ENCODE peak calls at places on chromosome 1, in nine cellular contexts. Y is neural progenitor cell; B is stimulated activated CD8-positive, alpha-beta memory T cell treated with anti-CD3 and anti-CD28 coated beads, Interleukin-4, amount 100 ng/mL, for 1 hour; S is adipocyte; G is germinal center; X is epithelial cell of esophagus; T is mesenteric fat pad; E is Panc1; N is activated naive CD8-positive, alpha-beta T cell treated with anti-CD3 and anti-CD28 coated beads, Interleukin-2, amount 50 U/mL, for 24 hours. Q is an unnamed sample.

GRCh38 chr1:184629261-184629660 is 125.4 kb downstream of the EDEM3 start:
- DNase-seq in Y (no peak), B (no peak), S (no peak), G (no peak), X (no peak), T (no peak), E (no peak), N (no peak), Q (no peak)

GRCh38 chr1:76871355-76871974 is 4.2 kb downstream of the ST6GALNAC5 start:
- DNase-seq in Y (no peak), B (no peak), S (no peak), G (no peak), X (no peak), T (no peak), E (no peak), N (no peak), Q (no peak)

GRCh38 chr1:167304165-167304564 is 83.5 kb downstream of the POU2F1 start:
- DNase-seq in Y (no peak), B (no peak), S (no peak), G (no peak), X (no peak), T (no peak), E (no peak), N (no peak), Q (no peak)

GRCh38 chr1:168509875-168510594 is 33.8 kb downstream of the XCL2 start:
- DNase-seq in Y (no peak), B (no peak), S (no peak), G (no peak), X (no peak), T (no peak), E (no peak), N (peak; percentile 68), Q (no peak)

GRCh38 chr1:32650157-32650751 is at the start of gene ZBTB8OS:
- DNase-seq in Y (peak; percentile 95), B (peak; percentile 78), S (peak; percentile 96), G (peak; percentile 88), X (peak; percentile 93), T (no peak), E (peak; percentile 83), N (peak; percentile 86), Q (peak; percentile 93)

GRCh38 chr1:97849350-97850339 is 71.2 kb downstream of the DPYD start:
- DNase-seq in Y (no peak), B (no peak), S (peak; percentile 92), G (no peak), X (peak; percentile 86), T (no peak), E (peak; percentile 38), N (no peak), Q (peak; percentile 83)

GRCh38 chr1:57336793-57337192 is 87.1 kb downstream of the DAB1 start:
- DNase-seq in Y (no peak), B (no peak), S (no peak), G (no peak), X (no peak), T (no peak), E (no peak), N (no peak), Q (no peak)

GRCh38 chr1:211735208-211736170 is 60.1 kb upstream of the NEK2 start:
- DNase-seq in Y (no peak), B (no peak), S (peak; percentile 87), G (no peak), X (peak; percentile 82), T (no peak), E (peak; percentile 83), N (no peak), Q (peak; percentile 99)

GRCh38 chr1:106747791-106748190 is 308.7 kb upstream of the PRMT6 start:
- DNase-seq in Y (peak; percentile 9), B (no peak), S (no peak), G (no peak), X (no peak), T (no peak), E (no peak), N (no peak), Q (no peak)

GRCh38 chr1:115432061-115432460 is 94.0 kb upstream of the NGF start:
- DNase-seq in Y (no peak), B (no peak), S (peak; percentile 44), G (no peak), X (peak; percentile 48), T (no peak), E (no peak), N (no peak), Q (peak; percentile 34)

GRCh38 chr1:19198820-19199219 is 11.2 kb downstream of the UBR4 start:
- DNase-seq in Y (no peak), B (no peak), S (no peak), G (no peak), X (no peak), T (no peak), E (no peak), N (no peak), Q (no peak)

GRCh38 chr1:28887835-28888682 is 26.3 kb upstream of the EPB41 start:
- DNase-seq in Y (peak; percentile 53), B (no peak), S (no peak), G (no peak), X (peak; percentile 21), T (no peak), E (no peak), N (peak; percentile 8), Q (no peak)

GRCh38 chr1:17551755-17552234 is 12.3 kb downstream of the ARHGEF10L start:
- DNase-seq in Y (no peak), B (no peak), S (peak; percentile 59), G (no peak), X (peak; percentile 38), T (no peak), E (no peak), N (no peak), Q (peak; percentile 54)

GRCh38 chr1:28537457-28538199 is 15.3 kb upstream of the TRNAU1AP start:
- DNase-seq in Y (no peak), B (no peak), S (no peak), G (no peak), X (no peak), T (no peak), E (no peak), N (no peak), Q (no peak)

GRCh38 chr1:210416049-210416448 is 87.3 kb downstream of the HHAT start:
- DNase-seq in Y (no peak), B (no peak), S (no peak), G (no peak), X (no peak), T (no peak), E (no peak), N (no peak), Q (no peak)

GRCh38 chr1:148309940-148310500 is 157.9 kb upstream of the NBPF11 start:
- DNase-seq in Y (no peak), B (no peak), S (no peak), G (no peak), X (peak; percentile 19), T (no peak), E (no peak), N (no peak), Q (no peak)

GRCh38 chr1:43783671-43784205 is 76.4 kb downstream of the ST3GAL3 start:
- DNase-seq in Y (no peak), B (no peak), S (no peak), G (no peak), X (peak; percentile 92), T (no peak), E (peak; percentile 17), N (no peak), Q (peak; percentile 94)